ENCODE peak calls at places on chromosome 13, in four cellular contexts. L is left lung; U is cardiac muscle cell; N is CD4-positive, alpha-beta memory T cell. G is an unnamed sample.

GRCh38 chr13:28355822-28356371 is 139.0 kb downstream of the FLT1 start:
- DNase-seq in L (no peak), U (peak; percentile 86), N (no peak), G (no peak)

GRCh38 chr13:47901451-47901850 is 99.6 kb downstream of the SUCLA2 start:
- DNase-seq in L (no peak), U (peak; percentile 42), N (no peak), G (no peak)

GRCh38 chr13:79710376-79710775 is 229.4 kb downstream of the NDFIP2 start:
- DNase-seq in L (no peak), U (peak; percentile 71), N (no peak), G (peak; percentile 3)

GRCh38 chr13:31431722-31432137 is 232.0 kb downstream of the B3GLCT start:
- DNase-seq in L (no peak), U (peak; percentile 69), N (peak; percentile 33), G (peak; percentile 25)

GRCh38 chr13:72932250-72932649 is 126.6 kb upstream of the KLF5 start:
- DNase-seq in L (no peak), U (no peak), N (no peak), G (no peak)

GRCh38 chr13:31385534-31385933 is 185.8 kb downstream of the B3GLCT start:
- DNase-seq in L (no peak), U (no peak), N (no peak), G (no peak)

GRCh38 chr13:66313408-66313807 is 916.7 kb downstream of the PCDH9 start:
- DNase-seq in L (no peak), U (peak; percentile 74), N (no peak), G (no peak)

GRCh38 chr13:43132911-43133310 is 109.5 kb downstream of the DNAJC15 start:
- DNase-seq in L (no peak), U (no peak), N (no peak), G (no peak)

GRCh38 chr13:51643114-51643881 is 59.0 kb downstream of the WDFY2 start:
- DNase-seq in L (no peak), U (peak; percentile 85), N (no peak), G (no peak)

GRCh38 chr13:53138369-53139036 is 109.9 kb downstream of the OLFM4 start:
- DNase-seq in L (no peak), U (peak; percentile 82), N (no peak), G (no peak)

GRCh38 chr13:63198076-63198475 is 1782.4 kb upstream of the PCDH20 start:
- DNase-seq in L (peak; percentile 56), U (peak; percentile 29), N (no peak), G (no peak)

GRCh38 chr13:39600766-39601165 is 2.2 kb downstream of the LHFPL6 start:
- DNase-seq in L (no peak), U (peak; percentile 27), N (no peak), G (no peak)

GRCh38 chr13:26605845-26606244 is 48.4 kb downstream of the WASF3 start:
- DNase-seq in L (no peak), U (no peak), N (no peak), G (no peak)

GRCh38 chr13:106381083-106381482 is 154.4 kb downstream of the EFNB2 start:
- DNase-seq in L (no peak), U (peak; percentile 83), N (no peak), G (no peak)

GRCh38 chr13:72062566-72062965 is 195.6 kb upstream of the DACH1 start:
- DNase-seq in L (no peak), U (no peak), N (no peak), G (no peak)

GRCh38 chr13:48311223-48311622 is 7.7 kb downstream of the RB1 start:
- DNase-seq in L (no peak), U (no peak), N (no peak), G (no peak)

GRCh38 chr13:50123862-50124535 is 108.8 kb downstream of the KCNRG start:
- DNase-seq in L (peak; percentile 84), U (peak; percentile 76), N (peak; percentile 75), G (peak; percentile 91)

GRCh38 chr13:114140131-114140908 is 7.9 kb upstream of the RASA3 start:
- DNase-seq in L (no peak), U (no peak), N (peak; percentile 61), G (no peak)

GRCh38 chr13:77422724-77423123 is 95.8 kb upstream of the MYCBP2 start:
- DNase-seq in L (no peak), U (no peak), N (no peak), G (no peak)

GRCh38 chr13:110417537-110417908 is 110.4 kb downstream of the COL4A2 start:
- DNase-seq in L (no peak), U (no peak), N (no peak), G (no peak)

GRCh38 chr13:45167611-45168554 is 33.0 kb downstream of the KCTD4 start:
- DNase-seq in L (peak; percentile 65), U (peak; percentile 13), N (no peak), G (no peak)

GRCh38 chr13:65497265-65497664 is 1732.9 kb downstream of the PCDH9 start:
- DNase-seq in L (no peak), U (no peak), N (no peak), G (no peak)

DNA sequence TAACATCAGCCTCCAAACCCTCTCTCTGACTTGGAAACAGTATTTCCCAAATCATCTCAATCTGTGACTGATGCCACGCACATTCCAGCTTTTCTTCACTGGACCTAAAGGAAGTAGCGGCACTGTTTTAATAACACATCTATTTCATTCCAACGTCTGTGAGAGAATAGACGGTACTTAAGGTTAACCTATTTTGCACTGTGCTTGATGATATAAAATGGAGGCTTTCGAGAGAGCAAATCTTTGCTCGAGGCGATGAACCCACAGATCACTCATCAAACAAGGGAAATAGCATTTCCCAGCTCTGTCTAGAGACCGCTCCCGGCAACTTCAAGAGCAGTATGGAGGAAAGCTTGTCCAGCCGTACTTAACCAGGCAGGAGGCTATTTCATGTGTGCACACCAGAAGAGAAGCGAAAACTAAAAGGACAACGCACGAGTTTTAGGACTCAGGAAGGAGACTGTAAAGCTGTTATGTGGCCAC is 2.9 kb downstream of the UBL3 start:
- DNase-seq in L (no peak), U (peak; percentile 62), N (peak; percentile 8), G (peak; percentile 13)
- H3K4me3 ChIP-seq in L (peak overlapping the region; percentile 88), U (peak overlapping the region; percentile 97), N (peak overlapping the region; percentile 58), G (peak overlapping the region; percentile 27)

DNA sequence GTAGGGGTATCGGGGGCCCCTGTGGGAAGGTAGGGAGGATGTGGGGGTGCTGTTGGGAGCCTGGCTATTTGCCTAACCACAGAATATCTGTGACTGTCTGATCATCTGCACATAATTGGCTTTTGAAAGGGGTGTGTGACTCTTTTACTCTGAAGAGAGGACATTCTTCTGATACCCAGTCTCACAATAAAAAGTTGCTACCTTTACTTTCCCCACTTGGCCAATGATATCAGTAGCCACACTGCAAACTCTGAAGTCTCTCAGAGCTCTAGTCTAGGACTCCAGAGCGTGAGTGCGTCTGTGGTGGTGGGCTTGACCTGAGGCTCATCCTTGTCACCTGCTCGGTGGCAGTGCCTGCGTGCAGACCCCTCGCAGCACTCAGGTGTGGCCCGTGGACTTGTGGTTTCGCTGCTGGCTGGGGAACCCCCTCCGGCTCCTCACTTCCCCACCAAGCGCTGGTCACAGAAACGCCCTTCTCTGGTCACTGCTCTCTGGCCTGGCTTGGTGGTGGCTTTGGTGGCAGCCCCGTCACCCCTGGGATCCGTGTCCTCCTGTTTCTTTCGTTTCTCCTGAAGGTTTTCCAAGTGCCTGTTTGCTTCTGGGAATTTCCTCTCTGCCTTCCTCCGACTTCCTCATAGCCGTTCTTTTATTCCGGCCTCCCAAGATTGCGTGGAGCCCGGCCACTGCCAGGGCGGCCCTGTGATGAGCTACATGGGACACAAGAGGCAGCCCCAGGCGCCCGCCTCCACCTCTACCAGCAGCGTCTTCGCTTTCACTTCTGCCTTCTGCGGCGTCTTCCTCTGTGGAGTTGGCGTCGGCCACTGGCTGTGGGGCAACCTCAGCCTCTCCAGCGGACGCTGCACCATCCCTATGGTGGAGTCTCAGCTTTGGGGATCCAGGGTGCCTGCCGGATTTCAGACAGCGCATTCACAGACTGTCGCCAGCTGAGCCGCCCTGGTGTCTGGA is 78.0 kb downstream of the ATP11A start:
- DNase-seq in L (peak; percentile 76), U (no peak), N (no peak), G (peak; percentile 32)
- H3K4me3 ChIP-seq in L (no peak overlapping the region), U (no peak overlapping the region), N (no peak overlapping the region), G (no peak overlapping the region)

DNA sequence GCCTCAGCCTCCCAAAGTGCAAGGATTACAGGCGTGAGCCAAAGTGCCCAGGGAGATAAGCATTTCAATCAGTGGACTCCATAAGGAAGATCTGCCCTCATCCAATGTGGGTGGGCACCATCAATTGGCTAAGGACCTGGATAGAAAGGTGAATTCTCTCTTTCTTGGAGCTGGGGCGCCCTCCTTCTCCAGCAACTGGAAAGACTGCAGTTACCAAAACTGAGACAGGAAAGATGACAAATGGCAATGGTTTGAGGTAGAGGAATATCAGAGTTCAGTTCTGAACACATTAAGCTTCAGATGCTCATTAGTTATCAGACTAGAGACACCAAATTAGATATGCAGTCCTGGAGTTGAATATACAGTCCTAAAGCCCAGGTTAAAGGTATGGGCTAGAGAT is 10.5 kb upstream of the ELF1 start:
- DNase-seq in L (no peak), U (no peak), N (peak; percentile 16), G (no peak)
- H3K4me3 ChIP-seq in L (no peak overlapping the region), U (no peak overlapping the region), N (no peak overlapping the region), G (no peak overlapping the region)

GRCh38 chr13:41200126-41200525 is 5.8 kb upstream of the KBTBD7 start:
- DNase-seq in L (no peak), U (no peak), N (no peak), G (no peak)
- H3K4me3 ChIP-seq in L (no peak overlapping the region), U (no peak overlapping the region), N (no peak overlapping the region), G (no peak overlapping the region)

GRCh38 chr13:99419591-99420243 is 81.6 kb upstream of the TM9SF2 start:
- DNase-seq in L (no peak), U (no peak), N (no peak), G (no peak)
- H3K4me3 ChIP-seq in L (no peak overlapping the region), U (no peak overlapping the region), N (peak overlapping the region; percentile 27), G (no peak overlapping the region)